ENCODE peak calls at places on chromosomes 4 and X, in six cellular contexts. E is HCEC 1CT, Y is HFF-Myc, Z is ovary, N is NCI-H2029 treated with DMSO at 0.1 percent for 48 hours, S is iPS-NIHi11. J is an unnamed sample.
A peak's percentile ranks its signal among the peaks of the same experiment; 100 is the strongest.

GRCh38 chr4:78613522-78614311 is 62.1 kb downstream of the ANXA3 start:
- DNase-seq in S (no peak), N (peak; percentile 7), Z (no peak), Y (no peak), E (no peak), J (no peak)

GRCh38 chrX:776061-776460 is 145.5 kb downstream of the SHOX start:
- DNase-seq in Y (no peak), Z (no peak), E (no peak), N (no peak), S (no peak), J (no peak)

GRCh38 chr4:171880136-171880535 is 66.9 kb downstream of the GALNTL6 start:
- DNase-seq in Z (no peak), E (peak; percentile 4), N (no peak), S (no peak), Y (peak; percentile 6), J (no peak)

GRCh38 chr4:114600672-114601071 is 2.1 kb downstream of the UGT8 start:
- DNase-seq in S (no peak), Z (no peak), Y (no peak), E (no peak), N (no peak), J (no peak)

GRCh38 chr4:152659806-152660205 is 20.0 kb downstream of the TMEM154 start:
- DNase-seq in Z (no peak), N (no peak), Y (no peak), E (no peak), S (no peak), J (no peak)

GRCh38 chrX:2907295-2907694 is 21.8 kb downstream of the ARSD start:
- DNase-seq in S (no peak), N (no peak), Y (no peak), E (no peak), Z (no peak), J (no peak)

GRCh38 chr4:111960241-111960667 is 185.0 kb upstream of the FAM241A start:
- DNase-seq in Y (peak; percentile 35), S (no peak), Z (no peak), N (no peak), E (peak; percentile 32), J (no peak)

GRCh38 chrX:17591741-17592110 is 145.6 kb upstream of the SCML1 start:
- DNase-seq in N (no peak), Z (peak; percentile 27), Y (no peak), S (no peak), E (peak; percentile 51), J (no peak)

GRCh38 chr4:3276961-3277360 is 15.9 kb upstream of the RGS12 start:
- DNase-seq in Z (no peak), N (no peak), Y (no peak), S (no peak), E (peak; percentile 26), J (no peak)

GRCh38 chr4:154018659-154019058 is 229.8 kb upstream of the SFRP2 start:
- DNase-seq in Z (no peak), S (peak; percentile 53), Y (no peak), E (no peak), N (no peak), J (no peak)

GRCh38 chrX:125203737-125204578 is 115.7 kb upstream of the TEX13C start:
- DNase-seq in E (no peak), Y (no peak), Z (no peak), N (peak; percentile 35), S (peak; percentile 18), J (no peak)

GRCh38 chr4:15084780-15085179 is 82.5 kb downstream of the CPEB2 start:
- DNase-seq in Z (no peak), N (no peak), E (no peak), S (no peak), Y (no peak), J (no peak)

GRCh38 chr4:187309456-187309855 is 585.8 kb upstream of the FAT1 start:
- DNase-seq in Z (no peak), S (no peak), Y (no peak), E (peak; percentile 41), N (no peak), J (no peak)

GRCh38 chr4:69025191-69025998 is 70.9 kb upstream of the UGT2B7 start:
- DNase-seq in Y (no peak), Z (no peak), S (peak; percentile 42), E (no peak), N (no peak), J (no peak)

J was measured in DMS79.